ENCODE peak calls at places on chromosomes 3 and 15, in five cellular contexts. G, S, P, U and M are unnamed samples.

GRCh38 chr3:54064486-54064885 is 57.9 kb upstream of the CACNA2D3 start:
- DNase-seq in G (no peak), P (no peak), U (no peak), S (no peak), M (no peak)

GRCh38 chr15:70768247-70768883 is 5.0 kb upstream of the UACA start:
- DNase-seq in G (no peak), S (peak), P (no peak), U (no peak), M (no peak)

GRCh38 chr3:133280591-133280990 is 119.3 kb upstream of the BFSP2 start:
- DNase-seq in U (no peak), G (no peak), S (no peak), P (no peak), M (no peak)

GRCh38 chr3:181691951-181692849 is 19.5 kb upstream of the SOX2 start:
- DNase-seq in G (no peak), U (no peak), P (peak), S (no peak), M (no peak)

GRCh38 chr3:109384164-109384563 is 46.8 kb upstream of the DPPA4 start:
- DNase-seq in G (no peak), S (no peak), P (no peak), U (no peak), M (no peak)

GRCh38 chr15:66483131-66483566 is 14.4 kb downstream of the SNAPC5 start:
- DNase-seq in S (no peak), G (no peak), P (no peak), U (no peak), M (no peak)

GRCh38 chr3:101381809-101382208 is 61.4 kb upstream of the IMPG2 start:
- DNase-seq in S (no peak), G (peak), U (no peak), P (peak), M (peak)

GRCh38 chr3:23959147-23959900 is 14.2 kb downstream of the NR1D2 start:
- DNase-seq in U (no peak), P (no peak), S (no peak), G (peak), M (no peak)

GRCh38 chr3:188821998-188822397 is 349.8 kb upstream of the TPRG1 start:
- DNase-seq in S (no peak), G (no peak), U (no peak), P (no peak), M (no peak)

GRCh38 chr3:21390856-21391255 is 360.2 kb downstream of the ZNF385D start:
- DNase-seq in S (no peak), P (no peak), G (no peak), U (no peak), M (no peak)

GRCh38 chr3:147424325-147424910 is 15.3 kb downstream of the ZIC1 start:
- DNase-seq in G (no peak), U (no peak), S (no peak), P (no peak), M (no peak)

GRCh38 chr3:142216321-142216720 is 9.1 kb downstream of the GK5 start:
- DNase-seq in P (no peak), U (no peak), G (no peak), S (no peak), M (no peak)

GRCh38 chr3:161150001-161150525 is 44.9 kb upstream of the B3GALNT1 start:
- DNase-seq in P (no peak), G (no peak), S (no peak), U (no peak), M (no peak)

GRCh38 chr3:32410367-32411246 is 19.0 kb downstream of the CMTM7 start:
- DNase-seq in P (no peak), G (no peak), S (no peak), U (no peak), M (no peak)

GRCh38 chr3:46858456-46858855 is 4.8 kb downstream of the MYL3 start:
- DNase-seq in U (no peak), P (no peak), S (no peak), G (no peak), M (no peak)

GRCh38 chr15:56523521-56523920 is 58.6 kb upstream of the MNS1 start:
- DNase-seq in G (no peak), S (no peak), P (no peak), U (no peak), M (no peak)

GRCh38 chr3:100710355-100711198 is 1.3 kb downstream of the TFG start:
- DNase-seq in G (peak), P (peak), U (peak), S (peak), M (peak)

GRCh38 chr3:101509811-101510210 is 3.2 kb downstream of the SENP7 start:
- DNase-seq in U (no peak), G (no peak), P (no peak), S (no peak), M (no peak)

GRCh38 chr3:72147600-72147999 is 362.7 kb upstream of the PROK2 start:
- DNase-seq in U (no peak), P (no peak), S (no peak), G (no peak), M (no peak)

GRCh38 chr3:71304684-71305083 is 278.8 kb downstream of the FOXP1 start:
- DNase-seq in S (no peak), P (no peak), G (peak), U (no peak), M (no peak)

GRCh38 chr3:72738752-72739520 is 109.3 kb downstream of the SHQ1 start:
- DNase-seq in S (no peak), U (peak), P (peak), G (no peak), M (peak)

GRCh38 chr3:117439812-117440211 is 730.2 kb downstream of the TUSC7 start:
- DNase-seq in U (no peak), G (peak), S (no peak), P (peak), M (no peak)

GRCh38 chr15:38560456-38560926 is 4.1 kb downstream of the RASGRP1 start:
- DNase-seq in S (no peak), U (no peak), G (no peak), P (no peak), M (no peak)

GRCh38 chr3:178036745-178037144 is 499.5 kb upstream of the KCNMB2 start:
- DNase-seq in S (no peak), P (no peak), U (no peak), G (no peak), M (no peak)

GRCh38 chr15:83734487-83734886 is 80.6 kb downstream of the ADAMTSL3 start:
- DNase-seq in P (no peak), U (no peak), G (no peak), S (no peak), M (peak)

GRCh38 chr15:71496336-71496955 is 313.9 kb upstream of the NR2E3 start:
- DNase-seq in G (no peak), S (no peak), P (no peak), U (no peak), M (no peak)

GRCh38 chr3:11138371-11138770 is 15.9 kb upstream of the HRH1 start:
- DNase-seq in G (no peak), U (no peak), P (no peak), S (no peak), M (no peak)

GRCh38 chr3:11134794-11135193 is 19.5 kb upstream of the HRH1 start:
- DNase-seq in U (no peak), P (no peak), G (no peak), S (no peak), M (no peak)

GRCh38 chr3:11137627-11137959 is 16.7 kb upstream of the HRH1 start:
- DNase-seq in U (no peak), G (no peak), S (no peak), P (no peak), M (no peak)

GRCh38 chr3:11136116-11136515 is 18.2 kb upstream of the HRH1 start:
- DNase-seq in P (no peak), S (no peak), G (no peak), U (no peak), M (no peak)

DNA sequence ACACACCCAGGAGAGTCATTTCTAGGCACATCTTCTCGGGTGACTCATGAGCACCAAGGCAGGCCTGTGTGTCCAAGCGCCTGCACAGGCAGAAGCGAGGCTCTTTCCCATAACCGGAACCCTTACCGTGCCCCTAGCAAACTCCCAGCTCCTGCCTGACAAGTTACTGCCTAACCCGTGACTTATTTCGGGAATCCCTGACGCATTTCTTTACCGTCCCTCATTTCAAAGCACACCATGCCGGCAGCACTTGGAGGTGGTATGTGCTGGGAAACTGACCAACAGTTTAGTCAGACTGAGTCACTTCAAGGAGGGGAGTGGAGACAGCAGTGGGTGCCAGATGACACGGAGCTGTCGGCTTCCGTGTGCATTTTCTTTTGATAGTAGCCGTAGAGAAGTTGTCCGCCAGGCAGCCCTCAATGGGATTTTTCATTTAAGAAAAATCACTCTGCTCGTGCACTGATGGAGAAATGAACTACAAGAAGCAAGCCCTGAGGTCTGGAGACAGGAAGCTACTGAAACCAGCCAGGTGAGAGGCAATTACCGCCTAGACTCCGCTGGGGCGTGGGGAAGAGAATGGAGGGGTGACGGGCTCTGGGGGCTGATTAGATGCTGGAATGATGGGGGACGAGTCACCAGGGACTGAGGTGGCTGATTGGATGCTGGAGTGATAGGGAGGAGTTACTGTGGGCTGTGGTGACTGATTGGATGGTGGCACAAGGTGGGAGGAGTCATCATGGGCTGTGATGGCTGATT is 17.2 kb upstream of the HRH1 start:
- DNase-seq in G (peak), P (peak), U (peak), S (no peak), M (peak)
- TF ChIP-seq FOXM1 in G (no peak), P (peak), U (no peak), S (no peak), M (no peak)

GRCh38 chr3:30206051-30206450 is 400.4 kb upstream of the TGFBR2 start:
- DNase-seq in P (no peak), U (no peak), S (no peak), G (no peak), M (no peak)

GRCh38 chr3:30199855-30200254 is 406.5 kb upstream of the TGFBR2 start:
- DNase-seq in P (no peak), U (no peak), S (no peak), G (no peak), M (no peak)

GRCh38 chr3:30201715-30202114 is 404.7 kb upstream of the TGFBR2 start:
- DNase-seq in S (no peak), U (no peak), G (no peak), P (no peak), M (no peak)

GRCh38 chr3:30199096-30199734 is 407.2 kb upstream of the TGFBR2 start:
- DNase-seq in S (no peak), P (peak), G (peak), U (peak), M (peak)

GRCh38 chr3:30203301-30203700 is 403.1 kb upstream of the TGFBR2 start:
- DNase-seq in S (no peak), U (no peak), P (no peak), G (no peak), M (no peak)
- TF ChIP-seq FOXM1 in S (no peak), U (no peak), P (no peak), G (no peak), M (no peak)

GRCh38 chr15:88209111-88209510 is 47.4 kb downstream of the NTRK3 start:
- DNase-seq in P (no peak), G (no peak), U (no peak), S (no peak), M (no peak)

GRCh38 chr15:88208305-88208704 is 48.2 kb downstream of the NTRK3 start:
- DNase-seq in U (no peak), G (no peak), P (no peak), S (no peak), M (no peak)

GRCh38 chr15:88202231-88202630 is 54.3 kb downstream of the NTRK3 start:
- DNase-seq in U (no peak), S (no peak), G (no peak), P (no peak), M (no peak)

GRCh38 chr15:88204584-88204983 is 52.0 kb downstream of the NTRK3 start:
- DNase-seq in G (no peak), U (no peak), P (no peak), S (no peak), M (no peak)

DNA sequence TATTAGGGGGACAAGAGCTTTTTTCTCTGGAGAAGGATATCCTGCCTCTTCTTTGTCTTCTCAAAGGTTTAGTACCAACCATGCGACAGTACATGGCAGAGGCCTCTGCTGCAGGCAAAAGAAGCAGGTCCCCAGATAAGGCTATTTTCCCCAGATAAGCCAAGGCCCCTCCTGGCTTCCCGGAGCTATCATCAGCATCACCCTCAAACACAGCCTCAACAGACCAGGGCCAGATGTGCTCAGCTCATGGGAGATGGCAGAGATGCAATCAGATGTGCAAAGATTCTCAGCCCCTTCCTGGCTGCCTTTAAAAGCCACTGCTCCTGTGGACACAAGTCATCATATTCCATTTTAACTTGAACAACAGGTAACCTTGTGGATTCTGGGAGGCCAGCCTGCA is 49.0 kb downstream of the NTRK3 start:
- DNase-seq in G (no peak), P (peak), S (no peak), U (no peak), M (no peak)
- TF ChIP-seq FOXM1 in G (no peak), P (no peak), S (no peak), U (no peak), M (no peak)

GRCh38 chr3:152595975-152596832 is 238.7 kb upstream of the P2RY1 start:
- DNase-seq in P (no peak), U (peak), G (peak), S (peak), M (no peak)
- TF ChIP-seq FOXM1 in P (no peak), U (no peak), G (no peak), S (no peak), M (no peak)

DNA sequence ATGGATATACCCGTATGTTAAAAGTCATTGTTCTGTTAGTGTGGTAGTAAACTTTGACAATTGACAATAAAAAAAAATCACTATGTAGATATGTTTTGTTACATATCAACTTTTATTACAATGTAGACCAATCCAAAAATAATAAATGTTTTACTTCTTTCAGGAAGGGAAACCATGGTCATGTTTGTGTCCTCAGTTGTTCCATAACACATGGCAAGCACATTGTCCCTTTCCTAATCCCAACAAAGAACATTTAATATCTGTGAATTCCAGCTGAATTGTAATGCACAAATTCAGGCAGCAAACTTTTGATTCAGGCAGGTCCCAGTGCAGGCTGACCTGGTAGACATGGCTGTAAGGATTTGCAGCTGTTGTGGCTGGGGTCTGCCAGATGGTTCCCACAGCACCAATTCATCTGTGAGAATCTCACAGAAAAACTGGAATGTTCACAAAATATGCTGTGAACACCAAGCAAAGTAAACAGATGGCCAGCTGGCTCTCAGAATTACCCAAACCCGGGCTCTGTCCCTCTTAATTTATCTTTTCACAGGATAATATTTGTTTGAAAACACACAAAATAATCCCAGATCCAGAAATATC is 1.9 kb upstream of the SPG21 start:
- DNase-seq in S (no peak), P (no peak), U (no peak), G (no peak), M (no peak)
- TF ChIP-seq FOXM1 in S (no peak), P (no peak), U (no peak), G (no peak), M (no peak)

GRCh38 chr3:148460686-148461085 is 237.0 kb upstream of the AGTR1 start:
- DNase-seq in P (no peak), G (peak), U (no peak), S (no peak), M (no peak)

GRCh38 chr3:148464246-148464645 is 233.5 kb upstream of the AGTR1 start:
- DNase-seq in G (no peak), U (no peak), S (no peak), P (no peak), M (no peak)

GRCh38 chr3:148455098-148455497 is 242.6 kb upstream of the AGTR1 start:
- DNase-seq in P (no peak), G (no peak), S (no peak), U (no peak), M (no peak)

DNA sequence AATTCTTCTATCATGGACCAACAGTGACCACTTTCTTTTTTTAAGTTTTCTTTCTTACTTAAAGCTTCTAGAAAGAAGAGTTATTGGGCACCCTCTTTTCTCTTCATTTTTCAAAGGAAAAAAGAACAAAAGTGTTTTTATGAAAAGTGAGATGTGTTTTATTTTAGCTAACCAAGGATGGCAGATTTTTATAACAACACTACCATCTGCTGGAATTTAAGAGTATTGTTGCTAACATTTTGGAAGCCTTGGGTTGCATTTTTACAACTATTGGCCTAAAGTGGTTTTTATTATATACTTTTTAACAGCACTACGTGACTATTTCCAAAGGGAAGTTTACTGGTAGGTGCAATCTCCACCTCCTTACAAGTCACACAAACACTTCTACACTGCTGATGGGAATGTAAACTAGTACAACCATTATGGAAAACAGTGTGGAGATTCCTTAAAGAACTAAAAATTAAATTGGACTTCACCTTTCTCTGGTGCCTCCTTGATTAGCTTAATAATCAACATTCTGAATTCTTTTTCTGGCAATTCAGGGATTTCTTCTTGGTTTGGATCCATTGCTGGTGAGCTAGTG is 237.7 kb upstream of the AGTR1 start:
- DNase-seq in U (no peak), S (no peak), P (no peak), G (no peak), M (peak)
- TF ChIP-seq FOXM1 in U (no peak), S (no peak), P (no peak), G (no peak), M (no peak)

DNA sequence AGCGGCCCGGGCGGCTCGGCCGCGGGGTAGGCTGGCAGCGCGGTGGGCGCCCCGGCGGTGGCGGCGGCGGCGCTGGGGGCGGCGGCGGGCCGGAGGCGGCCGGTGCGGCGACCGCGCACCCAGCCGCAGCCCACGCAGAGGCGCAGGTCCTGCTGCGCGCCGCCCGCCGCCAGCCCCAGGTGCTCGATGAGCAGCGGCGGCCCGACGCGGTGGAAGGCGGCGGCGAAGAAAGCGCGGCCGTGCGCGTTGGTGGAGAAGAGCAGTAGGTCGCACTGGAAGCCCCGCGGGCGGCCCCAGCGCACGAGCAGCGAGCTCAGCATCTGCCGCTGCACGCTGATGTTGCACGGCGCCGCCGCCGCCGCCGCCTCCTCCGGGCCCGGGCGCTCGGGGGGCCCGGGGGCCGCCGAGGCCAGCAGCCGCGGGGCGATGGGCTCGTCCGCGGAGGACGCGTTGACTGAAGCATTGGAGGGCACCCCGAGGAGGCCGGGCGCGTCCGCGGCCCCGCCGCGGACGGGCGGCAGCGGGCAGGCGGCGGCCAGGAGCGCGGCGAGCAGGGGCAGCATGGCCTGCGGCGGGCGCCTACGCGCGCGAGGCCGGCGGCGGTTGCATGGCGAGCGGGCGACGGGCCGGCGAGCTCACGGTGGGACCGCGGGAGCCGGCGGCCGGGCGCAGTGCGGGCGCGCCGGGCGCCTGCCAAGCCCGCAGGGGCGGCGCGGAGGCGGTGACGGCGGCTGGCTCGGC is 452 bp downstream of the TMEM158 start:
- DNase-seq in S (no peak), G (no peak), P (peak), U (peak), M (peak)
- TF ChIP-seq FOXM1 in S (no peak), G (no peak), P (no peak), U (no peak), M (no peak)